ENCODE peak calls at places on chromosomes 12 and 14, in ten cellular contexts. Z is anterior cingulate cortex; A is cardiac fibroblast; R is adrenal gland; V is neuronal stem cell; E is HT-29; T is A549; G is stimulated activated CD4-positive, alpha-beta T cell treated with anti-CD3 and anti-CD28 coated beads, TNF-alpha, amount 100 ng/mL, for 24 hours; P is LoVo; M is T-helper 17 cell. L is an unnamed sample.

GRCh38 chr12:49358548-49359141 is 8.6 kb upstream of the SPATS2 start:
- DNase-seq in Z (no peak), A (peak), R (peak), V (peak), E (peak), T (peak), G (no peak), P (peak), M (no peak), L (peak)

GRCh38 chr12:116727902-116728301 is 10.0 kb downstream of the SPRING1 start:
- DNase-seq in Z (no peak), A (no peak), R (peak), V (no peak), E (no peak), T (no peak), G (no peak), P (no peak), M (no peak), L (no peak)

GRCh38 chr14:34324363-34324795 is 137.7 kb downstream of the SPTSSA start:
- DNase-seq in Z (no peak), A (peak), R (no peak), V (peak), E (peak), T (peak), G (no peak), P (peak), M (no peak), L (peak)

GRCh38 chr14:53807580-53807979 is 149.0 kb downstream of the BMP4 start:
- DNase-seq in Z (no peak), A (peak), R (no peak), V (no peak), E (no peak), T (peak), G (no peak), P (no peak), M (no peak), L (no peak)

GRCh38 chr12:8953773-8954402 is 4.4 kb upstream of the M6PR start:
- DNase-seq in Z (no peak), A (no peak), R (no peak), V (no peak), E (no peak), T (no peak), G (peak), P (no peak), M (peak), L (no peak)

GRCh38 chr14:64663174-64663573 is 41.0 kb upstream of the PLEKHG3 start:
- DNase-seq in Z (no peak), A (peak), R (no peak), V (no peak), E (peak), T (no peak), G (no peak), P (no peak), M (no peak), L (peak)

GRCh38 chr14:23408307-23408630 is 196 bp upstream of the MYH6 start:
- DNase-seq in Z (no peak), A (no peak), R (no peak), V (no peak), E (no peak), T (no peak), G (no peak), P (no peak), M (no peak), L (no peak)

GRCh38 chr14:91294153-91294552 is 49.6 kb upstream of the GPR68 start:
- DNase-seq in Z (no peak), A (peak), R (no peak), V (no peak), E (no peak), T (no peak), G (no peak), P (no peak), M (no peak), L (no peak)

GRCh38 chr12:102891756-102892155 is 25.3 kb downstream of the PAH start:
- DNase-seq in Z (no peak), A (no peak), R (no peak), V (peak), E (no peak), T (no peak), G (no peak), P (no peak), M (no peak), L (no peak)

GRCh38 chr14:102838531-102838930 is 61.3 kb downstream of the TRAF3 start:
- DNase-seq in Z (no peak), A (no peak), R (no peak), V (no peak), E (no peak), T (no peak), G (no peak), P (no peak), M (no peak), L (no peak)

GRCh38 chr12:123233505-123234299 is 466 bp downstream of the MTRFR start:
- DNase-seq in Z (no peak), A (no peak), R (peak), V (no peak), E (peak), T (no peak), G (no peak), P (no peak), M (no peak), L (peak)

GRCh38 chr14:50399251-50400032 is 2.8 kb upstream of the CDKL1 start:
- DNase-seq in Z (no peak), A (peak), R (no peak), V (no peak), E (peak), T (peak), G (no peak), P (peak), M (no peak), L (peak)